ENCODE peak calls at places on chromosomes 7 and 10, in four cellular contexts. K is PC-3, V is SK-N-SH, I is neural progenitor cell. O is an unnamed sample.

GRCh38 chr7:52749880-52750279 is 285.6 kb upstream of the POM121L12 start:
- DNase-seq in K (no peak), V (no peak), I (peak; percentile 63), O (no peak)

GRCh38 chr10:21364196-21365114 is 161.0 kb downstream of the SKIDA1 start:
- DNase-seq in K (peak; percentile 97), V (no peak), I (peak; percentile 89), O (peak; percentile 87)

GRCh38 chr7:101166909-101167644 is 1.7 kb upstream of the VGF start:
- DNase-seq in K (no peak), V (peak; percentile 78), I (peak; percentile 79), O (no peak)

GRCh38 chr10:23981520-23982309 is 227.2 kb upstream of the KIAA1217 start:
- DNase-seq in K (no peak), V (peak; percentile 14), I (no peak), O (peak; percentile 6)

GRCh38 chr10:99535764-99536399 is 3.1 kb downstream of the NKX2-3 start:
- DNase-seq in K (no peak), V (peak; percentile 39), I (peak; percentile 49), O (no peak)

GRCh38 chr10:5873515-5873995 is 16.1 kb downstream of the ANKRD16 start:
- DNase-seq in K (peak; percentile 59), V (peak; percentile 81), I (peak; percentile 70), O (peak; percentile 75)

GRCh38 chr10:128630787-128631252 is 504.6 kb upstream of the MKI67 start:
- DNase-seq in K (no peak), V (no peak), I (no peak), O (peak; percentile 74)

GRCh38 chr10:21138769-21139324 is 241.7 kb upstream of the NEBL start:
- DNase-seq in K (no peak), V (no peak), I (no peak), O (no peak)

GRCh38 chr7:108086962-108087361 is 43.2 kb downstream of the LAMB4 start:
- DNase-seq in K (no peak), V (no peak), I (no peak), O (no peak)

GRCh38 chr7:2952316-2952715 is 91.4 kb downstream of the CARD11 start:
- DNase-seq in K (no peak), V (no peak), I (no peak), O (no peak)

GRCh38 chr10:27635290-27635689 is 110.3 kb downstream of the MKX start:
- DNase-seq in K (no peak), V (no peak), I (no peak), O (no peak)

GRCh38 chr10:71259282-71259681 is 46.9 kb downstream of the UNC5B start:
- DNase-seq in K (no peak), V (no peak), I (no peak), O (no peak)

GRCh38 chr10:71314028-71314693 is 4.9 kb upstream of the SLC29A3 start:
- DNase-seq in K (peak; percentile 50), V (peak; percentile 81), I (peak; percentile 82), O (peak; percentile 65)

GRCh38 chr7:68444042-68444441 is 1154.2 kb upstream of the AUTS2 start:
- DNase-seq in K (no peak), V (no peak), I (no peak), O (no peak)

GRCh38 chr7:27192546-27193334 is 7.2 kb downstream of the HOXA13 start:
- DNase-seq in K (peak; percentile 54), V (peak; percentile 67), I (peak; percentile 53), O (peak; percentile 66)

GRCh38 chr7:66694286-66694685 is 46.2 kb upstream of the RABGEF1 start:
- DNase-seq in K (no peak), V (no peak), I (no peak), O (no peak)

GRCh38 chr10:133060466-133060865 is 27.3 kb upstream of the ADGRA1 start:
- DNase-seq in K (no peak), V (no peak), I (no peak), O (no peak)

GRCh38 chr7:36287371-36288241 is 102.1 kb upstream of the ANLN start:
- DNase-seq in K (peak; percentile 67), V (peak; percentile 54), I (no peak), O (peak; percentile 37)

GRCh38 chr10:83075395-83076072 is 1063.8 kb upstream of the GHITM start:
- DNase-seq in K (no peak), V (peak; percentile 44), I (no peak), O (no peak)

GRCh38 chr10:3077506-3077905 is 10.2 kb downstream of the PFKP start:
- DNase-seq in K (peak; percentile 33), V (no peak), I (no peak), O (no peak)

GRCh38 chr10:52172581-52172980 is 141.5 kb upstream of the DKK1 start:
- DNase-seq in K (peak; percentile 41), V (no peak), I (peak; percentile 17), O (peak; percentile 5)

GRCh38 chr7:152600266-152600665 is 75.7 kb downstream of the XRCC2 start:
- DNase-seq in K (no peak), V (no peak), I (no peak), O (no peak)

GRCh38 chr10:129343141-129343540 is 123.9 kb upstream of the MGMT start:
- DNase-seq in K (no peak), V (no peak), I (no peak), O (no peak)

GRCh38 chr7:80131675-80132435 is 2.8 kb upstream of the GNAI1 start:
- DNase-seq in K (no peak), V (no peak), I (no peak), O (peak; percentile 27)
- TF ChIP-seq EZH2phosphoT487 in K (no peak), V (no peak), I (no peak), O (no peak)

GRCh38 chr10:124542336-124542735 is 80.7 kb downstream of the LHPP start:
- DNase-seq in K (no peak), V (no peak), I (no peak), O (no peak)
- H3F3A ChIP-seq in K (no peaks in the 10 kb centered on the region), V (no peaks in the 10 kb centered on the region), I (no peaks in the 10 kb centered on the region), O (no peaks in the 10 kb centered on the region)

DNA sequence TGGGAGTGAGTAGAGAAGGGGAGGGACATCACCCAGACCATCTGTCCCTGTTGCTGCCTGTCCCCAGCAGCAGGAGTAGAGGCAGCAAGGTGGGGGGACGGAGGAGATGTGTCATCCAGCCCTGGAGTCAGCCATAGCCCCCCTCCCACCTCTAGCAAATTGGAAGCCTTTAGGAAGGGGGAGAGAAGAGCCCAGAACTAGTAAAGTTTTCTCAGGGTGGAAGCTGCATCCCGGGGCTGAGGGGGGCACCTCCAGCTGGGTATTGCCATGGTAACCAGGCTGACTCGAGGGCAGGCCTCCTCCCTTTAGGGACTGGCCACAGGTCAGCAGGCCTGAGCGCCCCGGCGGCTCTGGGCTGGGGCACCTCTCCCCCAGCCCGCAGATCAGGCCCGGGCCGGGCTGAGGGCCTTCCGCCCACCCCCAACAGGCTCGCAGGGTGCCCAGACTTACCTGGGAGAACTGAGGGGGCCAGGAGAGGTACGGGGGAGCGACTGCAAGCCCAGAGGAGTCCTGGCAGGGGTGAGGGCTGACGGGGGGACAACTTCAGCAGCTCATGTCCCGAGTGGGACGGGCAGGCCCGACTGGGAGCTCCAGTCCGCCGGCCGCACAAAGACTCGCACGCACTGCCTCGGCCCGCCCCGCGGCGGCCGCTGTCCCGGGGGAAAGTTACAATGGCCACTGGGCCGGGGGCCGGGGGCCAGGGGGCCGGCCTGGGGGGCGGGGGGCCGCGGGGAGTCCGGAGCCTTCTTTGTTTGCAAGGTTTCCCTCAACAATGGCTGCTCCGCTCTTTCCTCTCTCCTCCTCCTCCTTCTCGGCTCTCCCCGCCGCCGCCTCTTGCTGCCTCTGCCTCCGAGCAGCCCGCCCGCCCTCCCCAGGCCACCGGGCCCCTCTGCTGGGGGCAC is 6.0 kb downstream of the LDB1 start:
- DNase-seq in K (no peak), V (peak; percentile 61), I (peak; percentile 73), O (peak; percentile 74)
- H4K20me1 ChIP-seq in K (peaks cover 10% of the 10 kb centered on the region), V (peaks cover 47% of the 10 kb centered on the region), I (peaks cover 56% of the 10 kb centered on the region), O (no peaks in the 10 kb centered on the region)

GRCh38 chr7:128396357-128396756 is 13.4 kb downstream of the IMPDH1 start:
- DNase-seq in K (no peak), V (no peak), I (no peak), O (no peak)

GRCh38 chr7:128400566-128400965 is 9.2 kb downstream of the IMPDH1 start:
- DNase-seq in K (no peak), V (no peak), I (no peak), O (no peak)

GRCh38 chr7:128398841-128399135 is 11.0 kb downstream of the IMPDH1 start:
- DNase-seq in K (no peak), V (no peak), I (no peak), O (no peak)

GRCh38 chr7:128399991-128400390 is 9.8 kb downstream of the IMPDH1 start:
- DNase-seq in K (no peak), V (no peak), I (no peak), O (no peak)

DNA sequence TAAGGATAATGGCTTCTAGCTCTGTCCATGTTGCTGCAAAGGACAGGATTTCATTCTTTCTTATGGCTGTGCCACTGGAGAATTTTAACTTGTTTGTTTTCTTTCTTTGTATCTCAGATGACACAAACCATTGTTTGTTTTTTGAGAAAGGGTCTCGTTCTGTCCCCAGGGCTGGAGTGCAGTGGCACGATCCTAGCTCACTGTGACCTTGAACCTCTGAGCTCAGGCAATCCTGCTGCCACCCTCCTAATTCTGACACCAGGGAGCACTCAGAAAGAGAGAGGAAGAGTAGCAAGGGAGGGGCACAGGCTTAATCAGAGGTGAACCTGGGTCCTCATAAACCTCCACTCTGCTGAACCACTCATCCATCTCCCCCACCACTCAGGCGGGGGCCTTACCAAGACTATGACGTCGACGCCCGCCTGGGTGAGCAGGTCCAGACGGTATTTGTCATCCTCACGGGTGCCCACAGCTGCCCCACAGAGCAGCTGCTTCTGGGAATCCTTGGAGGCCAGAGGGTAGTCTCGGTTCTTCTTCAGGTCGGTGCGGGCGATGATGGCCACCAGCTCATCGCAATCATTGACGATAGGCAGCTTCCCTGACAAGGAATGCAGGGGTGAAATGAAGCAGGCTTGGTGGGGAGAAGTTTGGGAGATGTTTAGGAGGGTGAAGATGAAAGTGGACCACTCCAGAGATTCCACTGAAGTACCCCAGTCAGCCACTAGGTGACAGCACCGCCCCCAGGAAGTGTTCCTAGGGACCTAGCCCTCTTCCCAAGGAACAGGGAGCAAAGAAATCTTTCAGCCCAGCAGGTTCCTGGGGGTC is 11.6 kb downstream of the IMPDH1 start:
- DNase-seq in K (peak; percentile 65), V (peak; percentile 90), I (peak; percentile 66), O (peak; percentile 61)
- TF ChIP-seq EZH2phosphoT487 in K (no peak), V (no peak), I (no peak), O (no peak)

DNA sequence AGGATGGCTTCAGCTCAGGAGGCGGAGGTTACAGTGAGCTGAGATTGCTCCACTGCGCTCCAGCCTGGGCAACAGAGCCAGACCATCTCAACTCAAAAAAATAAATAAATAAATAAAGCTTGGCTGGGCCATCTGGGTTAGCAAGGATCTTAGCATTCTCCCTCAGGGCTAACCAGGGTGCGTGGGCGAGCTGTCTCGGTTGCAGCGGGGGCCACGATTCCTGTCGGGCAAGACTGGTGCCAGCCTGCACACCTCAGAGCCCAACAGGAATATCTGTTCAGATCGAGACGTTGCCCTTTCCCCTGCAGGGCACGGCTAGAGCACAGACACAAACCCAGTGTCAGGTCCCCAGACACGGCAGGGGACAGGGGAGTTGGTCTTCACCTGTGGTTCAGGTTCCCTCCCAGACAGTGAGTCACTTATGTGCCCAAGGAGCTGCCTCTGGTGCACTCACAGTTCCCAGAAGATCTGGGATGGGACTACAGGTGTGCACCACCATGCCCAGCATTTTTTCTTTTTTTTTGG is 75.5 kb upstream of the GTF2I start:
- DNase-seq in K (peak; percentile 37), V (no peak), I (no peak), O (no peak)
- H3F3A ChIP-seq in K (no peaks in the 10 kb centered on the region), V (peaks cover 23% of the 10 kb centered on the region), I (peaks cover 25% of the 10 kb centered on the region), O (no peaks in the 10 kb centered on the region)

O was measured in GM23248.